ENCODE peak calls at places on chromosomes 5 and 9, in nine cellular contexts. P, B, E, W, M, O, D, G and U are unnamed samples.

GRCh38 chr5:77211013-77211690 is 672 bp downstream of the PDE8B start:
- DNase-seq in O (peak; percentile 57), W (no peak), B (no peak), D (peak; percentile 36), M (no peak), E (peak; percentile 8), P (no peak), G (no peak), U (no peak)

GRCh38 chr9:122197334-122197872 is 31.4 kb downstream of the LHX6 start:
- DNase-seq in M (no peak), G (no peak), E (no peak), D (no peak), P (no peak), W (no peak), B (no peak), O (no peak), U (no peak)

GRCh38 chr5:148457183-148457620 is 73.4 kb downstream of the FBXO38 start:
- DNase-seq in E (peak; percentile 24), M (peak; percentile 44), P (peak; percentile 0), G (no peak), D (no peak), B (no peak), O (peak; percentile 20), W (no peak), U (peak; percentile 27)

GRCh38 chr5:113663879-113664278 is 150.4 kb downstream of the YTHDC2 start:
- DNase-seq in E (peak; percentile 55), W (no peak), O (peak; percentile 19), P (no peak), B (peak; percentile 56), D (peak; percentile 45), G (peak; percentile 25), M (peak; percentile 6), U (peak; percentile 38)

GRCh38 chr5:157487358-157487757 is 27.3 kb downstream of the NIPAL4 start:
- DNase-seq in E (no peak), B (no peak), P (no peak), G (no peak), W (no peak), O (no peak), D (no peak), M (no peak), U (no peak)

GRCh38 chr5:61023131-61023530 is 78.1 kb downstream of the NDUFAF2 start:
- DNase-seq in P (no peak), B (peak; percentile 56), M (no peak), W (no peak), O (no peak), G (no peak), D (peak; percentile 81), E (peak; percentile 54), U (no peak)

GRCh38 chr9:78595200-78595945 is 298.4 kb downstream of the PSAT1 start:
- DNase-seq in E (no peak), D (peak; percentile 83), G (no peak), O (no peak), W (no peak), B (peak; percentile 49), M (no peak), P (no peak), U (no peak)

GRCh38 chr9:110152704-110153374 is 55.1 kb downstream of the C9orf152 start:
- DNase-seq in E (peak; percentile 78), M (peak; percentile 65), O (peak; percentile 74), D (peak; percentile 68), P (no peak), G (no peak), W (no peak), B (peak; percentile 72), U (peak; percentile 73)

GRCh38 chr5:89694026-89694540 is 715.5 kb downstream of the CETN3 start:
- DNase-seq in O (no peak), E (no peak), G (no peak), M (no peak), D (no peak), B (no peak), W (no peak), P (no peak), U (no peak)

GRCh38 chr5:101206534-101206933 is 303.5 kb upstream of the ST8SIA4 start:
- DNase-seq in M (no peak), E (no peak), P (no peak), D (no peak), W (no peak), G (no peak), B (no peak), O (no peak), U (no peak)

GRCh38 chr5:111079846-111080245 is 8.3 kb downstream of the TSLP start:
- DNase-seq in B (no peak), G (no peak), O (no peak), W (no peak), P (no peak), M (no peak), E (peak; percentile 26), D (no peak), U (no peak)

GRCh38 chr5:151093476-151093889 is 12.6 kb upstream of the TNIP1 start:
- DNase-seq in W (no peak), B (peak; percentile 98), E (peak; percentile 98), D (peak; percentile 98), P (no peak), M (no peak), G (no peak), O (peak; percentile 65), U (peak; percentile 37)

GRCh38 chr9:35333551-35333950 is 156.4 kb upstream of the RUSC2 start:
- DNase-seq in D (peak; percentile 87), P (no peak), B (peak; percentile 85), G (no peak), O (no peak), E (peak; percentile 92), M (no peak), W (no peak), U (peak; percentile 35)

GRCh38 chr9:127050152-127050551 is 72.3 kb downstream of the ANGPTL2 start:
- DNase-seq in W (peak; percentile 28), G (no peak), D (no peak), E (no peak), B (no peak), M (no peak), P (no peak), O (no peak), U (no peak)

GRCh38 chr5:92769986-92770385 is 811.0 kb downstream of the NR2F1-AS1 start:
- DNase-seq in E (peak; percentile 10), D (peak; percentile 66), W (no peak), M (no peak), B (peak; percentile 11), G (no peak), O (no peak), P (no peak), U (no peak)

GRCh38 chr9:69324549-69325401 is at the start of gene ENTREP1:
- DNase-seq in G (peak; percentile 77), D (peak; percentile 41), W (peak; percentile 91), E (peak; percentile 48), M (no peak), O (peak; percentile 28), P (no peak), B (peak; percentile 54), U (no peak)

GRCh38 chr5:172427202-172427601 is 27.1 kb downstream of the SH3PXD2B start:
- DNase-seq in G (no peak), O (no peak), P (no peak), B (no peak), D (no peak), E (no peak), M (no peak), W (no peak), U (no peak)

GRCh38 chr9:124869466-124869985 is 7.6 kb downstream of the ARPC5L start:
- DNase-seq in E (peak; percentile 66), M (no peak), P (no peak), W (no peak), G (no peak), D (peak; percentile 37), B (no peak), O (no peak), U (peak; percentile 61)